ENCODE peak calls at places on chromosomes 5 and 9, in nine cellular contexts. M, A, J, P, I, V, U, H and G are unnamed samples.

GRCh38 chr5:18772475-18772874 is 1138.2 kb downstream of the TAF11L14 start:
- DNase-seq in J (no peak), P (no peak), M (no peak), H (no peak), U (peak; percentile 35), A (no peak), V (no peak), I (no peak), G (no peak)

GRCh38 chr5:136209346-136209910 is 16.5 kb upstream of the SMIM32 start:
- DNase-seq in M (no peak), V (no peak), A (no peak), I (no peak), P (no peak), J (no peak), H (no peak), U (no peak), G (no peak)

GRCh38 chr5:99600952-99601351 is 672.1 kb upstream of the CHD1 start:
- DNase-seq in M (no peak), V (no peak), I (no peak), U (no peak), P (no peak), J (no peak), H (no peak), A (no peak), G (no peak)

GRCh38 chr9:3502560-3503398 is 23.0 kb downstream of the RFX3 start:
- DNase-seq in H (peak; percentile 61), I (no peak), M (no peak), A (no peak), P (no peak), J (no peak), V (no peak), U (no peak), G (no peak)

GRCh38 chr9:85508616-85509015 is 233.1 kb downstream of the AGTPBP1 start:
- DNase-seq in P (no peak), V (no peak), A (no peak), M (no peak), I (no peak), J (no peak), H (no peak), U (no peak), G (no peak)

GRCh38 chr5:159022178-159022556 is 77.5 kb downstream of the EBF1 start:
- DNase-seq in P (peak; percentile 34), J (no peak), A (no peak), V (peak; percentile 29), H (peak; percentile 86), M (peak; percentile 75), I (no peak), U (peak; percentile 38), G (no peak)

GRCh38 chr9:72428329-72428728 is 63.3 kb upstream of the ZFAND5 start:
- DNase-seq in I (no peak), U (no peak), M (no peak), P (no peak), A (no peak), H (peak; percentile 60), J (no peak), V (no peak), G (no peak)

GRCh38 chr5:2399804-2400203 is 351.7 kb downstream of the IRX2 start:
- DNase-seq in A (no peak), H (no peak), I (no peak), P (no peak), M (no peak), J (no peak), U (no peak), V (no peak), G (no peak)

GRCh38 chr5:73170522-73170921 is 2.5 kb upstream of the TMEM174 start:
- DNase-seq in I (no peak), H (peak; percentile 7), U (peak; percentile 5), V (no peak), A (no peak), J (no peak), M (no peak), P (no peak), G (no peak)

GRCh38 chr5:34914671-34915138 is 599 bp downstream of the RAD1 start:
- DNase-seq in J (peak; percentile 54), H (peak; percentile 29), M (peak; percentile 69), U (peak; percentile 5), P (peak; percentile 41), V (peak; percentile 67), I (no peak), A (peak; percentile 11), G (peak; percentile 88)

GRCh38 chr9:119412399-119412798 is 43.2 kb upstream of the BRINP1 start:
- DNase-seq in J (no peak), M (no peak), A (no peak), V (no peak), P (no peak), U (no peak), I (no peak), H (no peak), G (no peak)

GRCh38 chr5:17305964-17306725 is 88.7 kb downstream of the BASP1 start:
- DNase-seq in A (peak; percentile 92), V (peak; percentile 9), H (peak; percentile 84), J (no peak), I (no peak), P (no peak), M (no peak), U (peak; percentile 77), G (no peak)

GRCh38 chr9:90290716-90291485 is 351.7 kb downstream of the DIRAS2 start:
- DNase-seq in H (peak; percentile 42), V (no peak), J (no peak), I (no peak), U (no peak), A (no peak), P (no peak), M (no peak), G (no peak)

GRCh38 chr5:139828207-139828895 is 32.7 kb downstream of the PSD2 start:
- DNase-seq in A (no peak), I (no peak), P (no peak), H (no peak), V (no peak), U (no peak), J (peak; percentile 35), M (peak; percentile 24), G (no peak)

GRCh38 chr9:94905606-94906005 is 179.1 kb downstream of the AOPEP start:
- DNase-seq in A (no peak), J (no peak), I (no peak), P (no peak), H (no peak), U (no peak), M (no peak), V (no peak), G (peak; percentile 2)

GRCh38 chr5:20523099-20523498 is 535.1 kb upstream of the CDH18 start:
- DNase-seq in M (no peak), H (no peak), J (no peak), U (no peak), V (no peak), A (no peak), I (no peak), P (no peak), G (no peak)

GRCh38 chr5:132425975-132426524 is 56.5 kb downstream of the SLC22A5 start:
- DNase-seq in J (no peak), V (no peak), I (no peak), A (no peak), P (no peak), H (no peak), M (no peak), U (no peak), G (no peak)

GRCh38 chr9:92669527-92669889 is 423 bp downstream of the IPPK start:
- DNase-seq in U (peak; percentile 11), P (peak; percentile 49), A (no peak), I (no peak), M (no peak), H (no peak), V (peak; percentile 44), J (peak; percentile 62), G (no peak)

GRCh38 chr5:7868773-7869473 is at the start of the genes FASTKD3 and MTRR:
- DNase-seq in A (peak; percentile 94), U (peak; percentile 94), H (peak; percentile 91), P (peak; percentile 95), J (peak; percentile 95), M (peak; percentile 96), I (peak; percentile 86), V (peak; percentile 94), G (peak; percentile 99)
- TF ChIP-seq POLR2A in A (peak; percentile 63), U (peak; percentile 74), H (peak; percentile 94), P (peak; percentile 88), J (peak; percentile 76), M (peak; percentile 79), I (peak; percentile 13), V (peak; percentile 74), G (no peak)

GRCh38 chr9:131348631-131349521 is 45.0 kb upstream of the PRRC2B start:
- DNase-seq in P (no peak), I (no peak), V (peak; percentile 11), A (no peak), J (no peak), M (no peak), U (no peak), H (no peak), G (peak; percentile 81)
- TF ChIP-seq CTCF in P (peak; percentile 6), I (no peak), V (no peak), A (no peak), J (no peak), M (no peak), U (no peak), H (peak; percentile 10), G (no peak)

GRCh38 chr9:136364942-136365774 is 1.6 kb upstream of the DNLZ start:
- DNase-seq in J (no peak), P (no peak), U (no peak), H (no peak), M (no peak), A (no peak), I (no peak), V (no peak), G (no peak)

GRCh38 chr9:136368190-136368589 is 4.6 kb upstream of the DNLZ start:
- DNase-seq in U (no peak), I (no peak), M (no peak), H (no peak), J (no peak), V (no peak), A (no peak), P (no peak), G (no peak)

GRCh38 chr9:136365775-136366223 is 2.3 kb upstream of the DNLZ start:
- DNase-seq in A (no peak), J (no peak), H (no peak), U (no peak), P (no peak), M (no peak), I (peak; percentile 12), V (no peak), G (no peak)

GRCh38 chr9:136367296-136368145 is 4.0 kb upstream of the DNLZ start:
- DNase-seq in I (no peak), A (no peak), H (no peak), J (no peak), M (no peak), P (no peak), V (no peak), U (no peak), G (no peak)

DNA sequence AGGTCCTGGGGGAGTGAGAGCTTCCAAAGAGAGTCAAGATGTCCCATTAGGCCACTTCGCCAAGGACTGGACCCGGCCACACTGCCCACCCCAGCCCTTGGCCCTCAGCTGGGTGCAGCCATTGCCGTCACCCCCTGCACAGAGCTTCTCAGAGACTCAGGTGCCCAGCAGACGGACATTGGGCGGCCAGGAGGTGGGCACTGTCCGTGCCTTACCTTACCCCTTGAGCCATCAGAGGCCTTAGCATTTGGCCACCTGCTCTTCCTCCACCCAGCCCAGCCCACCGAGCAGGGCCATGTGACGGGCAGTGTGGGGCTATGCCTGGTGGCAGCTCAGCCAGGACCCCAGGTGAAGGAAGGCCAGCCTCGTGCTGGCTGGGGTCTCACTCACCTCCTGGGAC is 3.3 kb upstream of the DNLZ start:
- DNase-seq in H (no peak), A (no peak), V (no peak), U (no peak), P (no peak), J (no peak), I (no peak), M (no peak), G (no peak)
- H3K4me3 ChIP-seq in H (no peak overlapping the region), A (no peak overlapping the region), V (no peak overlapping the region), U (no peak overlapping the region), P (no peak overlapping the region), J (no peak overlapping the region), I (no peak overlapping the region), M (no peak overlapping the region), G (no peak overlapping the region)

GRCh38 chr5:107670927-107671741 is at the start of gene EFNA5:
- DNase-seq in U (peak; percentile 10), M (peak; percentile 77), H (peak; percentile 46), J (peak; percentile 54), A (peak; percentile 20), I (no peak), P (peak; percentile 29), V (peak; percentile 31), G (peak; percentile 37)
- TF ChIP-seq POLR2A in U (no peak), M (no peak), H (no peak), J (no peak), A (no peak), I (no peak), P (no peak), V (no peak), G (no peak)